ENCODE peak calls at places on chromosomes 3 and 15, in four cellular contexts. One of them, this sample, is unnamed.

GRCh38 chr3:127851899-127852298 is 29.6 kb upstream of the MGLL start:
- DNase-seq in MM.1S: no peak
- DNase-seq in GM23338: peak; percentile 62
- DNase-seq in thyroid gland: no peak
- DNase-seq in this sample: no peak

GRCh38 chr3:20890124-20890523 is 704.1 kb upstream of the SGO1 start:
- DNase-seq in GM23338: no peak
- DNase-seq in MM.1S: no peak
- DNase-seq in thyroid gland: no peak
- DNase-seq in this sample: no peak

GRCh38 chr3:57164606-57165573 is at the start of gene IL17RD:
- DNase-seq in thyroid gland: peak; percentile 68
- DNase-seq in MM.1S: peak; percentile 78
- DNase-seq in GM23338: peak; percentile 96
- DNase-seq in this sample: peak; percentile 74

GRCh38 chr3:157405457-157405856 is 31.2 kb upstream of the PTX3 start:
- DNase-seq in thyroid gland: no peak
- DNase-seq in GM23338: no peak
- DNase-seq in MM.1S: no peak
- DNase-seq in this sample: no peak

GRCh38 chr3:47394140-47394855 is 13.5 kb downstream of the PTPN23 start:
- DNase-seq in thyroid gland: peak; percentile 78
- DNase-seq in MM.1S: no peak
- DNase-seq in GM23338: no peak
- DNase-seq in this sample: no peak

GRCh38 chr3:133488785-133489367 is 84.6 kb upstream of the CDV3 start:
- DNase-seq in MM.1S: peak; percentile 50
- DNase-seq in thyroid gland: peak; percentile 46
- DNase-seq in GM23338: no peak
- DNase-seq in this sample: peak; percentile 52

GRCh38 chr3:11819146-11819545 is 27.5 kb downstream of the TAMM41 start:
- DNase-seq in MM.1S: no peak
- DNase-seq in thyroid gland: no peak
- DNase-seq in GM23338: no peak
- DNase-seq in this sample: no peak

GRCh38 chr3:2937578-2937977 is 172.6 kb downstream of the IL5RA start:
- DNase-seq in GM23338: no peak
- DNase-seq in MM.1S: no peak
- DNase-seq in thyroid gland: no peak
- DNase-seq in this sample: peak; percentile 44

GRCh38 chr3:181623924-181624694 is 87.6 kb upstream of the SOX2 start:
- DNase-seq in thyroid gland: peak; percentile 56
- DNase-seq in MM.1S: no peak
- DNase-seq in GM23338: no peak
- DNase-seq in this sample: no peak

GRCh38 chr3:159807137-159808028 is 181.3 kb upstream of the IL12A start:
- DNase-seq in MM.1S: no peak
- DNase-seq in GM23338: no peak
- DNase-seq in thyroid gland: no peak
- DNase-seq in this sample: no peak

GRCh38 chr15:29440541-29440940 is 170.9 kb upstream of the NSMCE3 start:
- DNase-seq in MM.1S: no peak
- DNase-seq in thyroid gland: no peak
- DNase-seq in GM23338: no peak
- DNase-seq in this sample: no peak

GRCh38 chr3:196650740-196651311 is 11.3 kb downstream of the NRROS start:
- DNase-seq in thyroid gland: no peak
- DNase-seq in MM.1S: no peak
- DNase-seq in GM23338: no peak
- DNase-seq in this sample: peak; percentile 44

GRCh38 chr3:64399205-64399800 is 174.0 kb upstream of the PRICKLE2 start:
- DNase-seq in thyroid gland: peak; percentile 25
- DNase-seq in GM23338: peak; percentile 81
- DNase-seq in MM.1S: peak; percentile 69
- DNase-seq in this sample: peak; percentile 49
- TF ChIP-seq CTCF in thyroid gland: peak; percentile 39
- TF ChIP-seq CTCF in GM23338: peak; percentile 84
- TF ChIP-seq CTCF in MM.1S: peak; percentile 84
- TF ChIP-seq CTCF in this sample: peak; percentile 51

GRCh38 chr15:75649848-75650247 is 2.1 kb downstream of the SNX33 start:
- DNase-seq in thyroid gland: no peak
- DNase-seq in GM23338: no peak
- DNase-seq in MM.1S: no peak
- DNase-seq in this sample: no peak
- H3K4me1 ChIP-seq in thyroid gland: peaks cover 73% of the 10 kb centered on the region
- H3K4me1 ChIP-seq in GM23338: peaks cover 27% of the 10 kb centered on the region
- H3K4me1 ChIP-seq in MM.1S: no peaks in the 10 kb centered on the region
- H3K4me1 ChIP-seq in this sample: peaks cover 6% of the 10 kb centered on the region

GRCh38 chr3:101849714-101850326 is 506 bp downstream of the NFKBIZ start:
- DNase-seq in GM23338: peak; percentile 49
- DNase-seq in thyroid gland: peak; percentile 59
- DNase-seq in MM.1S: peak; percentile 59
- DNase-seq in this sample: peak; percentile 61

GRCh38 chr3:101851833-101852232 is 2.5 kb downstream of the NFKBIZ start:
- DNase-seq in MM.1S: no peak
- DNase-seq in thyroid gland: no peak
- DNase-seq in GM23338: no peak
- DNase-seq in this sample: no peak

GRCh38 chr3:101850327-101851048 is 1.2 kb downstream of the NFKBIZ start:
- DNase-seq in MM.1S: peak; percentile 75
- DNase-seq in GM23338: no peak
- DNase-seq in thyroid gland: no peak
- DNase-seq in this sample: peak; percentile 56

GRCh38 chr3:101852315-101852714 is 3.0 kb downstream of the NFKBIZ start:
- DNase-seq in GM23338: no peak
- DNase-seq in thyroid gland: no peak
- DNase-seq in MM.1S: no peak
- DNase-seq in this sample: no peak

DNA sequence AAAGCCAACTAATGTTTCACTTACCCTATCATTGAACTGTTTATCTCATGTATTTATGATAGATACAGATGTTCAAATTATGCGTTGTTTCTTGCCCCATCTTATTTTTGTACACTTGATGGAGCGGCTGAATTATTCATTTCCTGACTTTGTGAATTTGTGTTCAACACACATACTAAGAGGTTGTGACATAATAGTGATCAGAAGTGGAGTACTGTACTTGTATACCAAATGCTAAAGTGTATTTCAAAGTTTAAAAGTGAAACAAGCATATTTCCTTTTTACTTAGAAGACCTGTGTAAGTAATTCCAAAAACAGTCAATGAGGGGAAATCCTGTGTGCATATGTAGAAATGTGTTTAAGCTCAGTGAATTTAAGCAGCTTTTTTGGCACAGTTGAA is 1.8 kb downstream of the NFKBIZ start:
- DNase-seq in MM.1S: no peak
- DNase-seq in GM23338: no peak
- DNase-seq in thyroid gland: no peak
- DNase-seq in this sample: peak; percentile 10
- H3K4me3 ChIP-seq in MM.1S: peak overlapping the region; percentile 92
- H3K4me3 ChIP-seq in GM23338: peak overlapping the region; percentile 84
- H3K4me3 ChIP-seq in thyroid gland: peak overlapping the region; percentile 73
- H3K4me3 ChIP-seq in this sample: peak overlapping the region; percentile 89

DNA sequence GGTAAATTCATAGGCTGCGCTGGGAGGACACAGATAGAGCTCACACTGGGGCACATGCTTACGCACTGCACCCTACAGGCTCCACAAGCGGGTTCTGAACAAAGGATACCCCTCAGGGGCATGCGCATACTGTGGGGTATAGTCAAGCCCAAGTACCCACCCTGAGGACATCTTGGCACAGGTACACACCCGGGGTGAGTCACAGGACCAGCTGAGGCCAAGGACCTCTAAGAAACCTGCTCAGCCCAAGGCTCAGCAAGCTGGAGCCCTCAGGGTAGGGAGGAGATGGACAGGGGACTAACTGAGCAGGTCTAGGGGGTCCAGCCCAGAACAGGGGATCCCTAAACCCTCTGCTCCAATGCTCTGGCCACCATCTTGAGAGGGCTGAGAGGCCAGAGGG is 3.3 kb downstream of the SHISA5 start:
- DNase-seq in thyroid gland: no peak
- DNase-seq in GM23338: no peak
- DNase-seq in MM.1S: no peak
- DNase-seq in this sample: no peak
- TF ChIP-seq CTCF in thyroid gland: no peak
- TF ChIP-seq CTCF in GM23338: no peak
- TF ChIP-seq CTCF in MM.1S: no peak
- TF ChIP-seq CTCF in this sample: no peak

DNA sequence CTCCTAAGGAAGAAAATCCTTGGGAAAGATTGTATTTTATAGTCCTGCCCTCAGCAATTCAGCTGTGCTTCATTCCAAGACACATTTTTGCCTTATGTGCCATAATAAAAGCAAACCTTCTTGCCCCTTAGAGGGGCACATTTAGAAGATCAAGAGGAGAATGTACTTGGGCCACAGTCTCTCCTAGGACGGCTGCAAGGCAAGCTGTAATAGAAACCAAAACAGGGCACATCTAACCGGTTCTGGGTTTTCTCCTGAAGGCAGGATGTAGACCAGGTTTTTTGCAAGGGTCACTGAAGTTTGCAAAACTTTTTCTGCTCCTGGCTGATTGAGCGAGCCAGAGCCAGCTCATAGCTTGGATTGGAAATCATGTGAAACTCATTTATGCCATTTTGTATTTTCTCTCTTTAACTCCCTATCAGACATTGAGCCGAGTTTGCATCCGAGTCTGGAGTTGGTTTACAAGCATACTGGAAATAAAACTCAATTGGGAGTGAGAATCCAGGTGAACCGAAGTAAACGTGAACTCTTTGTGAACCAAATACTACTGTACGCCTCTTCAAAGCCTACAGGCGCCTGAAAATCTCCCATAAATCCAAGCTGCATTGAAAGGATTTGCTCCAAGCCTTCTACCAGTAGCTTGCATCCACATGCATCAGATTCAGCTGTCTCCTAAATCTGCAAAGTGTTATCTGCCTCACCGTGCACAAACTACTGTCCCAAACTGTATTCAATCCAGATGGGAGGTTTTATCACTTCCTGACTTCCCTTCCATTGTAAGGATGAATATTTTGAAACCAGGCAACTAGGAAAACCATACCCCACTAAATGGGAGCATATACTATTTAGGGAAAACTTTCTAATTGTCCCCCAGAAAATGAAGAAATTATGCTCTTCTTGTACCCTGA is 60.9 kb upstream of the TSC22D2 start:
- DNase-seq in thyroid gland: peak; percentile 48
- DNase-seq in GM23338: no peak
- DNase-seq in MM.1S: no peak
- DNase-seq in this sample: no peak
- H3K4me1 ChIP-seq in thyroid gland: peaks cover 33% of the 10 kb centered on the region
- H3K4me1 ChIP-seq in GM23338: peaks cover 36% of the 10 kb centered on the region
- H3K4me1 ChIP-seq in MM.1S: no peaks in the 10 kb centered on the region
- H3K4me1 ChIP-seq in this sample: peaks cover 31% of the 10 kb centered on the region

GRCh38 chr3:65854606-65855304 is 184.0 kb downstream of the MAGI1 start:
- DNase-seq in GM23338: peak; percentile 21
- DNase-seq in thyroid gland: no peak
- DNase-seq in MM.1S: no peak
- DNase-seq in this sample: peak; percentile 68

GRCh38 chr3:65855370-65856100 is 183.2 kb downstream of the MAGI1 start:
- DNase-seq in GM23338: peak; percentile 17
- DNase-seq in MM.1S: no peak
- DNase-seq in thyroid gland: peak; percentile 65
- DNase-seq in this sample: no peak

GRCh38 chr3:65858749-65859148 is 180.0 kb downstream of the MAGI1 start:
- DNase-seq in MM.1S: no peak
- DNase-seq in GM23338: no peak
- DNase-seq in thyroid gland: no peak
- DNase-seq in this sample: no peak

GRCh38 chr3:65857327-65857726 is 181.4 kb downstream of the MAGI1 start:
- DNase-seq in GM23338: no peak
- DNase-seq in thyroid gland: no peak
- DNase-seq in MM.1S: no peak
- DNase-seq in this sample: no peak

DNA sequence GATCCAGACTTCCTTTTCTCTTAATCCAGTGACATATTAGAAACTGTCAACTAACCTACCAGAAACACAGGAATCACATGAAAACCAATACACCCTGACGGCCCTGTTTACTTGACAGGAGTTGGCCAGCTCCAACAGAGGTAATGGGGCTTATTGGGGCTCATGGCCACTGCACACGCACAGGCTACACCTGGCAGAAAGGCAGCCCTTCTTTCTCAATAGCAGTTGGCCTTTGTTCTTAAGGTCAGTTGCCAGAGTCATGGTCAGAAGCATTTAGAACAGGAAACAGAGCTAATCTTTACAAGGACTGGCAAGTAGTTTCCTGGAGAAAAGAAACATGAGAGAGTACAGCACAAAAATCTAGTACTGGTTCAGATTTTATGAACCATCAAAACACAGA is 181.8 kb downstream of the MAGI1 start:
- DNase-seq in GM23338: no peak
- DNase-seq in thyroid gland: peak; percentile 18
- DNase-seq in MM.1S: no peak
- DNase-seq in this sample: no peak
- H3K4me3 ChIP-seq in GM23338: no peak overlapping the region
- H3K4me3 ChIP-seq in thyroid gland: no peak overlapping the region
- H3K4me3 ChIP-seq in MM.1S: no peak overlapping the region
- H3K4me3 ChIP-seq in this sample: no peak overlapping the region

DNA sequence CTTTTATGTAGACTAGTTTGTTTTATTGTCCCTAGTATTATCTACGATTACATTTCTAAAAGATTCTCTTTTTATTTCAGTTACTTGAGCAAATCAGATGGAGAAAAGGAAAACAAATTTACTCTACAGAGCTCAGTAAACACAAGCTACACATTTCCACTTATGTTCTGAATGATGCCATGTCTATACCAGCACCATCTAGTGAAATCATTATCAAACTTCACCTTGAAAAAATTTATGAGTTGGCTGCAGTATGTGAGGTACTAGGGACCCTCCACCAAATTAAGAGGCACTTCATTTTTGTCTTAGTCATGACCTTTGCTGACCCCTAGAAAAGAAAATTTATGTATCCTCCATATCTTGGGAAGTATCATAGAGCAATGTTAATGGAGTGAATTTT is 827.4 kb downstream of the SI start:
- DNase-seq in MM.1S: no peak
- DNase-seq in thyroid gland: no peak
- DNase-seq in GM23338: no peak
- DNase-seq in this sample: no peak
- TF ChIP-seq CTCF in MM.1S: no peak
- TF ChIP-seq CTCF in thyroid gland: no peak
- TF ChIP-seq CTCF in GM23338: no peak
- TF ChIP-seq CTCF in this sample: no peak

This sample was measured in A673.